ENCODE peak calls at places on chromosome 21, in six cellular contexts. G is NCI-H345; L is activated T-cell treated with anti-CD3 and anti-CD28 coated beads for 24 hours; X is effector memory CD4-positive, alpha-beta T cell; V is fibroblast of the aortic adventitia; Q is skeletal muscle cell. O is an unnamed sample.

GRCh38 chr21:42261832-42262200 is 42.9 kb downstream of the ABCG1 start:
- DNase-seq in G (no peak), L (no peak), X (no peak), V (no peak), Q (no peak), O (peak; percentile 5)

GRCh38 chr21:27513016-27513415 is 546.1 kb upstream of the ADAMTS5 start:
- DNase-seq in G (no peak), L (no peak), X (no peak), V (peak; percentile 82), Q (no peak), O (peak; percentile 15)

GRCh38 chr21:45378258-45378966 is 26.6 kb upstream of the COL18A1 start:
- DNase-seq in G (no peak), L (no peak), X (no peak), V (peak; percentile 10), Q (no peak), O (peak; percentile 45)

GRCh38 chr21:41765393-41765950 is 1.4 kb downstream of the RIPK4 start:
- DNase-seq in G (no peak), L (no peak), X (no peak), V (no peak), Q (no peak), O (no peak)

GRCh38 chr21:37557261-37557950 is 190.8 kb downstream of the DYRK1A start:
- DNase-seq in G (no peak), L (no peak), X (no peak), V (no peak), Q (no peak), O (no peak)

GRCh38 chr21:39060485-39061099 is 122.7 kb downstream of the PSMG1 start:
- DNase-seq in G (peak; percentile 5), L (no peak), X (no peak), V (no peak), Q (no peak), O (no peak)

GRCh38 chr21:41827951-41828883 is 50.9 kb downstream of the PRDM15 start:
- DNase-seq in G (no peak), L (no peak), X (no peak), V (no peak), Q (no peak), O (no peak)

GRCh38 chr21:45228171-45228641 is 59.5 kb downstream of the POFUT2 start:
- DNase-seq in G (no peak), L (peak; percentile 74), X (peak; percentile 49), V (peak; percentile 99), Q (peak; percentile 90), O (peak; percentile 98)

O was measured in choroid plexus epithelial cell.